ENCODE peak calls at places on chromosome X, in nine cellular contexts. B is fibroblast of lung, H is neural progenitor cell, Q is RPMI8226, E is germinal center, J is hepatocyte, Y is HS-5, W is T-helper 9 cell, M is pancreas. R is an unnamed sample.

GRCh38 chrX:153333821-153334653 is at the start of gene ZNF275:
- DNase-seq in Y (no peak), Q (peak; percentile 90), M (peak; percentile 76), J (peak; percentile 90), H (peak; percentile 88), E (peak; percentile 85), B (peak; percentile 68), W (peak; percentile 74), R (peak; percentile 86)

GRCh38 chrX:134803060-134803459 is 144.8 kb upstream of the PLAC1 start:
- DNase-seq in Q (no peak), H (peak; percentile 7), Y (no peak), E (no peak), W (no peak), B (no peak), J (no peak), M (no peak), R (no peak)

GRCh38 chrX:151830911-151831310 is 81.8 kb upstream of the MAGEA4 start:
- DNase-seq in Y (no peak), H (no peak), J (no peak), E (no peak), M (no peak), B (no peak), W (no peak), Q (no peak), R (no peak)

GRCh38 chrX:154401045-154401799 is 3.0 kb downstream of the RPL10 start:
- DNase-seq in B (peak; percentile 19), J (peak; percentile 24), W (no peak), Q (peak; percentile 24), Y (no peak), M (peak; percentile 38), H (no peak), E (no peak), R (peak; percentile 82)

GRCh38 chrX:34379891-34380290 is 247.8 kb upstream of the FAM47A start:
- DNase-seq in Q (no peak), W (no peak), Y (no peak), H (no peak), E (no peak), M (no peak), B (peak; percentile 3), J (no peak), R (no peak)

GRCh38 chrX:115949900-115950822 is 220.4 kb upstream of the AGTR2 start:
- DNase-seq in W (no peak), E (no peak), J (no peak), M (no peak), B (no peak), Q (peak; percentile 51), Y (no peak), H (peak; percentile 64), R (no peak)

GRCh38 chrX:40644175-40644574 is 3.2 kb downstream of the CXorf38 start:
- DNase-seq in B (peak; percentile 75), E (no peak), J (no peak), H (no peak), Y (no peak), W (no peak), Q (no peak), M (no peak), R (no peak)

GRCh38 chrX:36978886-36979285 is 29.3 kb upstream of the FAM47C start:
- DNase-seq in M (no peak), Q (no peak), Y (peak; percentile 63), J (no peak), B (peak; percentile 1), H (no peak), W (no peak), E (no peak), R (no peak)

GRCh38 chrX:20988118-20988517 is 386.1 kb upstream of the CNKSR2 start:
- DNase-seq in Y (no peak), W (no peak), H (no peak), M (no peak), B (no peak), Q (no peak), E (no peak), J (no peak), R (no peak)

GRCh38 chrX:110173192-110174175 is 144.4 kb downstream of the AMMECR1 start:
- DNase-seq in H (no peak), E (no peak), J (no peak), Q (no peak), M (no peak), Y (no peak), W (no peak), B (peak; percentile 18), R (peak; percentile 63)

GRCh38 chrX:18701621-18702361 is 5.7 kb upstream of the PPEF1 start:
- DNase-seq in H (no peak), W (no peak), Q (no peak), E (no peak), J (no peak), Y (no peak), B (peak; percentile 45), M (no peak), R (peak; percentile 66)

GRCh38 chrX:20515841-20516461 is 249.2 kb upstream of the RPS6KA3 start:
- DNase-seq in Y (peak; percentile 77), B (peak; percentile 82), Q (peak; percentile 53), M (no peak), H (no peak), W (no peak), J (peak; percentile 51), E (no peak), R (peak; percentile 82)

GRCh38 chrX:8565729-8566128 is 101.1 kb downstream of the VCX3B start:
- DNase-seq in B (no peak), H (no peak), E (no peak), Q (no peak), M (no peak), Y (no peak), J (no peak), W (no peak), R (no peak)

GRCh38 chrX:3518870-3519269 is 172.4 kb upstream of the MXRA5 start:
- DNase-seq in Y (no peak), Q (no peak), B (peak; percentile 44), M (no peak), H (no peak), W (no peak), J (peak; percentile 35), E (no peak), R (no peak)

GRCh38 chrX:114675365-114675764 is 91.5 kb downstream of the HTR2C start:
- DNase-seq in M (no peak), Y (peak; percentile 49), Q (no peak), J (no peak), W (no peak), B (peak; percentile 0), H (no peak), E (no peak), R (no peak)

GRCh38 chrX:119015407-119016242 is 41.2 kb downstream of the LONRF3 start:
- DNase-seq in Y (peak; percentile 72), J (peak; percentile 21), E (peak; percentile 3), H (no peak), M (peak; percentile 3), B (peak; percentile 70), W (no peak), Q (peak; percentile 72), R (peak; percentile 68)

GRCh38 chrX:28586891-28587635 is at the start of gene IL1RAPL1:
- DNase-seq in M (no peak), Y (peak; percentile 2), E (no peak), J (peak; percentile 52), W (no peak), H (peak; percentile 42), B (peak; percentile 83), Q (no peak), R (peak; percentile 40)

GRCh38 chrX:41435708-41436107 is 11.4 kb upstream of the NYX start:
- DNase-seq in Y (no peak), J (no peak), M (no peak), B (no peak), Q (no peak), W (no peak), E (no peak), H (no peak), R (no peak)

GRCh38 chrX:24241822-24242648 is 71.8 kb downstream of the SUPT20HL2 start:
- DNase-seq in Q (peak; percentile 6), Y (no peak), E (peak; percentile 34), B (peak; percentile 49), J (peak; percentile 64), M (peak; percentile 74), H (peak; percentile 49), W (no peak), R (peak; percentile 25)

GRCh38 chrX:71454222-71454621 is 78.7 kb upstream of the OGT start:
- DNase-seq in E (no peak), M (no peak), B (no peak), Y (no peak), J (no peak), W (no peak), H (no peak), Q (no peak), R (no peak)

GRCh38 chrX:102840871-102841705 is 96.0 kb upstream of the RAB40AL start:
- DNase-seq in Q (peak; percentile 3), J (peak; percentile 11), B (peak; percentile 22), M (no peak), W (no peak), E (no peak), H (peak; percentile 33), Y (no peak), R (no peak)

GRCh38 chrX:153970398-153971123 is 1.1 kb downstream of the HCFC1 start:
- DNase-seq in M (peak; percentile 43), E (no peak), B (peak; percentile 90), H (peak; percentile 73), Y (no peak), J (peak; percentile 68), W (no peak), Q (peak; percentile 87), R (peak; percentile 57)

GRCh38 chrX:48787809-48788471 is 1.6 kb downstream of the GATA1 start:
- DNase-seq in W (no peak), Y (no peak), H (no peak), B (no peak), M (no peak), Q (no peak), J (no peak), E (no peak), R (no peak)

GRCh38 chrX:13776387-13776786 is 40.5 kb downstream of the GPM6B start:
- DNase-seq in E (no peak), B (no peak), W (no peak), H (no peak), Y (no peak), J (no peak), Q (no peak), M (no peak), R (no peak)

GRCh38 chrX:109732780-109733657 is at the start of gene ACSL4:
- DNase-seq in H (peak; percentile 93), W (peak; percentile 77), E (peak; percentile 82), M (peak; percentile 84), Y (no peak), B (peak; percentile 81), Q (peak; percentile 89), J (peak; percentile 91), R (peak; percentile 83)

GRCh38 chrX:137565921-137566745 is at the start of gene ZIC3:
- DNase-seq in Y (no peak), B (peak; percentile 1), E (no peak), H (peak; percentile 88), Q (no peak), M (peak; percentile 53), J (peak; percentile 74), W (no peak), R (no peak)

R was measured in HT-29.